ENCODE peak calls at places on chromosomes 5 and 9, in five cellular contexts. O, L, Y, D and U are unnamed samples.

GRCh38 chr5:134944630-134945029 is 23.1 kb upstream of the CATSPER3 start:
- DNase-seq in L (no peak), D (no peak), Y (no peak), O (peak; percentile 39), U (no peak)

GRCh38 chr5:132417889-132418432 is 48.5 kb downstream of the SLC22A5 start:
- DNase-seq in L (no peak), D (no peak), O (no peak), Y (no peak), U (no peak)

GRCh38 chr5:52743970-52744369 is 43.7 kb upstream of the ITGA1 start:
- DNase-seq in Y (no peak), D (peak; percentile 28), L (peak; percentile 16), O (peak; percentile 66), U (no peak)

GRCh38 chr5:141478321-141478945 is 2.7 kb downstream of the PCDHGC3 start:
- DNase-seq in O (peak; percentile 52), D (no peak), L (no peak), Y (no peak), U (peak; percentile 32)

GRCh38 chr5:78808380-78808779 is 159.8 kb upstream of the LHFPL2 start:
- DNase-seq in D (no peak), L (no peak), O (no peak), Y (no peak), U (no peak)

GRCh38 chr9:70093944-70094343 is 50.3 kb downstream of the MAMDC2 start:
- DNase-seq in O (no peak), Y (no peak), D (no peak), L (no peak), U (no peak)

GRCh38 chr5:95857185-95857945 is 34.8 kb upstream of the GLRX start:
- DNase-seq in O (peak; percentile 91), L (peak; percentile 74), D (no peak), Y (no peak), U (no peak)

GRCh38 chr9:137021979-137022619 is 5.9 kb downstream of the ABCA2 start:
- DNase-seq in Y (no peak), O (peak; percentile 68), D (peak; percentile 71), L (no peak), U (peak; percentile 87)

GRCh38 chr5:100270323-100270771 is 264.8 kb upstream of the FAM174A start:
- DNase-seq in D (no peak), L (no peak), O (no peak), Y (no peak), U (no peak)

GRCh38 chr5:34474573-34475021 is 181.5 kb upstream of the RAI14 start:
- DNase-seq in Y (no peak), D (no peak), O (peak; percentile 77), L (no peak), U (no peak)

GRCh38 chr5:94693043-94693822 is 74.8 kb downstream of the SLF1 start:
- DNase-seq in O (peak; percentile 93), Y (no peak), D (no peak), L (peak; percentile 92), U (peak; percentile 60)

GRCh38 chr9:114304416-114305188 is 18.3 kb upstream of the ORM1 start:
- DNase-seq in D (no peak), L (no peak), O (no peak), Y (no peak), U (no peak)

GRCh38 chr5:61301820-61302563 is 30.1 kb upstream of the ZSWIM6 start:
- DNase-seq in Y (no peak), L (peak; percentile 95), O (peak; percentile 100), D (no peak), U (peak; percentile 96)

GRCh38 chr9:127390563-127390962 is 6.4 kb upstream of the SLC2A8 start:
- DNase-seq in Y (no peak), O (no peak), L (no peak), D (no peak), U (no peak)

GRCh38 chr5:159975462-159976019 is 33.4 kb upstream of the TTC1 start:
- DNase-seq in L (peak; percentile 89), Y (no peak), O (peak; percentile 97), D (no peak), U (peak; percentile 96)

GRCh38 chr5:73256462-73257260 is 83.7 kb downstream of the TMEM174 start:
- DNase-seq in Y (no peak), D (no peak), L (no peak), O (peak; percentile 48), U (no peak)

GRCh38 chr5:41883940-41884339 is 13.7 kb upstream of the OXCT1 start:
- DNase-seq in L (no peak), O (no peak), Y (no peak), D (no peak), U (no peak)

GRCh38 chr9:137502008-137502913 is 43.1 kb upstream of the NSMF start:
- DNase-seq in L (no peak), Y (no peak), O (no peak), D (no peak), U (no peak)

GRCh38 chr5:72387985-72388384 is 67.8 kb downstream of the PTCD2 start:
- DNase-seq in L (no peak), D (no peak), O (peak; percentile 88), Y (no peak), U (peak; percentile 39)

GRCh38 chr9:97394881-97395280 is 17.0 kb upstream of the TDRD7 start:
- DNase-seq in D (no peak), L (no peak), Y (no peak), O (no peak), U (no peak)

GRCh38 chr9:134661791-134662142 is 20.2 kb downstream of the COL5A1 start:
- DNase-seq in Y (no peak), O (peak; percentile 80), L (no peak), D (no peak), U (peak; percentile 87)

GRCh38 chr5:68459500-68460139 is 244.1 kb downstream of the PIK3R1 start:
- DNase-seq in L (no peak), D (no peak), Y (no peak), O (no peak), U (no peak)

GRCh38 chr5:171676286-171676944 is 109.2 kb upstream of the SMIM23 start:
- DNase-seq in L (no peak), D (no peak), Y (no peak), O (no peak), U (no peak)

GRCh38 chr5:37532976-37533740 is 154.0 kb downstream of the WDR70 start:
- DNase-seq in Y (no peak), D (no peak), O (no peak), L (no peak), U (no peak)

GRCh38 chr5:14582797-14583137 is 1.2 kb downstream of the OTULINL start:
- DNase-seq in D (no peak), Y (no peak), L (no peak), O (no peak), U (no peak)

GRCh38 chr5:9067129-9067528 is 478.7 kb downstream of the SEMA5A start:
- DNase-seq in O (no peak), L (no peak), Y (no peak), D (no peak), U (no peak)

GRCh38 chr5:9062873-9063272 is 483.0 kb downstream of the SEMA5A start:
- DNase-seq in L (no peak), D (no peak), O (no peak), Y (no peak), U (no peak)

GRCh38 chr5:9059920-9060691 is 485.8 kb downstream of the SEMA5A start:
- DNase-seq in O (peak; percentile 99), Y (no peak), L (peak; percentile 94), D (no peak), U (peak; percentile 98)

GRCh38 chr5:9066349-9066748 is 479.5 kb downstream of the SEMA5A start:
- DNase-seq in Y (no peak), L (no peak), O (no peak), D (no peak), U (no peak)

DNA sequence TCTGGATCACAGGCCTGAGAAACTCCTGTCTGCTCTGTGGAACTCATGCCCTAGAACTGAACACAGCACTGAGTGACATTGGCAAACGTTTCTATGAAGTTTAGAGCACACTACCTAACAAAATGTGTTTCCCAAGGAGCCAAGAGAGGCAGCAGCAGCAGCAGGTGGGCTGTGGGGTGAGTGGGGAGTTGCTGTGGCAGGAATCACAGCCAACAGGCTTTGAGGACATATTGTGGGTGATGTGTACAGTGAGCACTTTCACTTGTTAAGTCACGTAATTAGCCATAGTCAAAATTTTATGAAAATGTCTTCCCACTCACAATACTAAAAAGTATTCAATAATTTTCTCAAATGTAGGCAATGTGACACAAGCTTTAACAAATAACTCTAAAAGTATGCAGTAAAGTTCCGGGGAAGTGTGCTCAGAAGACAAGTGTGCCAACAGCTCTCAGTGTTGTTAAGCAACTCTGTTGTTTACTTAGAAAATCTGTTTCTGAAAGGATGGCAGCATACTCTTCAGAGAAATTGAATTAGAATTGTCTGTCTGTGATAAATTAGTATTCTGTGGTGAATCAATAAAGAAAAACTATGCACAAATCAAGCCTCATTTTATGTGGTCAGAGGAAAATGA is 482.1 kb downstream of the SEMA5A start:
- DNase-seq in L (no peak), Y (no peak), O (peak; percentile 30), D (no peak), U (no peak)
- H3K27me3 ChIP-seq in L (no peaks in the 10 kb centered on the region), Y (no peaks in the 10 kb centered on the region), O (no peaks in the 10 kb centered on the region), D (no peaks in the 10 kb centered on the region), U (no peaks in the 10 kb centered on the region)

GRCh38 chr9:118809160-118809625 is 560.0 kb downstream of the BRINP1 start:
- DNase-seq in D (no peak), L (no peak), Y (no peak), O (no peak), U (no peak)
- H3K4me3 ChIP-seq in D (no peak overlapping the region), L (no peak overlapping the region), Y (no peak overlapping the region), O (no peak overlapping the region), U (no peak overlapping the region)

GRCh38 chr9:131605770-131606590 is 60.7 kb downstream of the PRRT1B start:
- DNase-seq in D (no peak), Y (no peak), L (no peak), O (peak; percentile 73), U (no peak)

GRCh38 chr9:131609116-131609830 is 64.0 kb downstream of the PRRT1B start:
- DNase-seq in Y (no peak), L (no peak), O (peak; percentile 74), D (no peak), U (peak; percentile 68)

GRCh38 chr9:131608469-131609115 is 63.3 kb downstream of the PRRT1B start:
- DNase-seq in D (no peak), L (peak; percentile 55), O (peak; percentile 87), Y (no peak), U (peak; percentile 91)

GRCh38 chr9:131606896-131607567 is 61.7 kb downstream of the PRRT1B start:
- DNase-seq in Y (no peak), D (no peak), O (no peak), L (no peak), U (no peak)

GRCh38 chr9:131607591-131607990 is 62.3 kb downstream of the PRRT1B start:
- DNase-seq in L (no peak), O (no peak), D (no peak), Y (no peak), U (no peak)
- H3K36me3 ChIP-seq in L (peaks cover 9% of the 10 kb centered on the region), O (peaks cover 3% of the 10 kb centered on the region), D (peaks cover 17% of the 10 kb centered on the region), Y (peaks cover 71% of the 10 kb centered on the region), U (peaks cover 2% of the 10 kb centered on the region)

DNA sequence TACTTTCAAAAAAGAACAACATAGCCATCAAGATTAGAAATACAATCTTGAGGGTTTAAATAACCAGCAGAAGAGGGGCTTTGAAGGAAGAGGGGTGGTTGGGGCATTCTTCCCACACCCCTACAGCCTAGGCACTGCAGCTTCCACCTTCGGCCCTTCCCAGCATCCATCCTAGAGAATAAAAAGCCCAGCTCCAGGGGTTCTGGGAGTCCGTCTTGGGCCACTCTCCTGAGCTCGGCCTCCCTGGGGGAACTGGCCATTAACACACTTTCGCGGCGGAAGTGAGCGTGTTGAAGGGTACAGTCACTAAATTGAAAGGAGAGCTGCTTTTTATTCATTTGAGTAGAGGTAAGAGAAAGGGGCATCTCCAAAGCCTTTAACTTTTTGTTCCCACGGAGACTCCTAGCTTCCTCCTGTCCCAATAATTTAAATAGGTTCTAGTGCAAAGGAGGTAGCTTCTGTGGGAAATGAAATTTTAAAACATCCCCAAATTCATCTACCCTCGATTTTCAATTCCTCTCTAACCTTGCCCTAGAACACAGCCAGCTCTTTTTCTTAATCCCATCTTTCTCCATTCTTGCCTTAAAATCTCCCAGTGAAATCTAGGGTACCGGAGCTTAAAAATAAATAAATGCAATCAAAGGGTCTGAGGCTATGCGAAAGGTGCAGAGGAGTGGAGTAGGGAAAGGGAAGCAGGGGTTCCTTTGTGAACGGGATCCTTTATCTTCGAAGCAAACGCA is 31.1 kb upstream of the NFIB start:
- DNase-seq in O (no peak), D (no peak), Y (no peak), L (no peak), U (no peak)
- H3K27me3 ChIP-seq in O (peaks cover 97% of the 10 kb centered on the region), D (peaks cover 5% of the 10 kb centered on the region), Y (no peaks in the 10 kb centered on the region), L (peaks cover 58% of the 10 kb centered on the region), U (peaks cover 65% of the 10 kb centered on the region)